ENCODE peak calls at places on chromosomes 12 and 14, in four cellular contexts. P is body of pancreas, S is fibroblast of lung, M is Caco-2. A is an unnamed sample.

GRCh38 chr12:115774148-115774905 is 503.2 kb downstream of the MED13L start:
- DNase-seq in M (no peak), P (no peak), S (no peak), A (no peak)

GRCh38 chr14:49512147-49512551 is 74.0 kb downstream of the RPS29 start:
- DNase-seq in M (no peak), S (peak; percentile 37), P (no peak), A (no peak)

GRCh38 chr14:92789457-92790089 is 4.5 kb upstream of the GOLGA5 start:
- DNase-seq in M (no peak), P (no peak), S (no peak), A (no peak)

GRCh38 chr12:51442324-51442723 is 17.7 kb downstream of the SLC4A8 start:
- DNase-seq in P (no peak), S (peak; percentile 42), M (no peak), A (no peak)

GRCh38 chr14:28382460-28383220 is 383.9 kb upstream of the FOXG1 start:
- DNase-seq in M (peak; percentile 5), P (no peak), S (peak; percentile 77), A (no peak)

GRCh38 chr14:99382781-99383456 is 97.7 kb downstream of the SETD3 start:
- DNase-seq in M (no peak), S (peak; percentile 48), P (no peak), A (no peak)

GRCh38 chr14:51205486-51205885 is 34.6 kb upstream of the TMX1 start:
- DNase-seq in P (no peak), S (peak; percentile 21), M (no peak), A (no peak)

GRCh38 chr12:32080435-32080834 is 26.2 kb upstream of the BICD1 start:
- DNase-seq in M (no peak), S (no peak), P (no peak), A (no peak)

GRCh38 chr12:47192046-47192445 is 112.3 kb upstream of the AMIGO2 start:
- DNase-seq in M (no peak), S (no peak), P (no peak), A (no peak)

GRCh38 chr12:47095446-47096236 is 15.9 kb upstream of the AMIGO2 start:
- DNase-seq in S (peak; percentile 39), P (no peak), M (no peak), A (no peak)

GRCh38 chr12:68808388-68809189 is 612 bp downstream of the MDM2 start:
- DNase-seq in M (peak; percentile 89), S (peak; percentile 92), P (peak; percentile 79), A (peak; percentile 79)

GRCh38 chr14:31010935-31011334 is 14.5 kb upstream of the AP4S1 start:
- DNase-seq in P (no peak), S (no peak), M (no peak), A (no peak)

GRCh38 chr14:104827173-104828055 is 26.5 kb downstream of the ZBTB42 start:
- DNase-seq in M (peak; percentile 87), P (peak; percentile 61), S (peak; percentile 24), A (peak; percentile 43)

GRCh38 chr12:116370886-116371580 is 93.5 kb upstream of the MED13L start:
- DNase-seq in S (no peak), P (no peak), M (no peak), A (no peak)

GRCh38 chr14:100592972-100593371 is 5.8 kb upstream of the BEGAIN start:
- DNase-seq in P (no peak), S (no peak), M (no peak), A (no peak)

GRCh38 chr14:100155881-100156645 is 3.4 kb downstream of the DEGS2 start:
- DNase-seq in M (peak; percentile 32), S (no peak), P (no peak), A (no peak)

GRCh38 chr12:51437471-51437870 is 12.8 kb downstream of the SLC4A8 start:
- DNase-seq in S (no peak), P (no peak), M (no peak), A (no peak)

GRCh38 chr12:90501412-90501811 is 453.6 kb downstream of the CCER1 start:
- DNase-seq in M (no peak), P (no peak), S (no peak), A (no peak)

GRCh38 chr12:64400041-64400440 is 4.2 kb upstream of the XPOT start:
- DNase-seq in S (peak; percentile 66), M (no peak), P (no peak), A (no peak)

GRCh38 chr14:27845241-27845850 is 921.2 kb upstream of the FOXG1 start:
- DNase-seq in S (no peak), P (no peak), M (no peak), A (no peak)

GRCh38 chr14:53999061-53999488 is 42.5 kb upstream of the BMP4 start:
- DNase-seq in M (peak; percentile 88), P (no peak), S (peak; percentile 15), A (no peak)

GRCh38 chr14:90060312-90060964 is 1.4 kb upstream of the KCNK13 start:
- DNase-seq in P (peak; percentile 63), S (peak; percentile 42), M (peak; percentile 66), A (peak; percentile 42)

GRCh38 chr12:131948166-131948712 is 1.5 kb upstream of the EP400 start:
- DNase-seq in S (no peak), P (peak; percentile 5), M (no peak), A (no peak)

GRCh38 chr14:92510972-92511371 is 2.6 kb upstream of the RIN3 start:
- DNase-seq in M (peak; percentile 68), S (no peak), P (no peak), A (no peak)

GRCh38 chr14:77376380-77376770 is 519 bp downstream of the TMED8 start:
- DNase-seq in M (no peak), P (peak; percentile 10), S (peak; percentile 13), A (peak; percentile 25)

GRCh38 chr14:34324363-34324795 is 137.7 kb downstream of the SPTSSA start:
- DNase-seq in P (peak; percentile 20), M (peak; percentile 60), S (peak; percentile 58), A (no peak)

GRCh38 chr14:65296402-65296801 is 116.1 kb upstream of the FUT8 start:
- DNase-seq in P (peak; percentile 78), M (no peak), S (no peak), A (peak; percentile 27)

GRCh38 chr14:65299837-65300236 is 112.7 kb upstream of the FUT8 start:
- DNase-seq in M (peak; percentile 59), P (peak; percentile 82), S (no peak), A (peak; percentile 85)

GRCh38 chr14:65297744-65298143 is 114.8 kb upstream of the FUT8 start:
- DNase-seq in M (peak; percentile 67), S (no peak), P (peak; percentile 94), A (peak; percentile 78)

GRCh38 chr14:65301862-65302539 is 110.5 kb upstream of the FUT8 start:
- DNase-seq in P (peak; percentile 85), S (no peak), M (peak; percentile 73), A (peak; percentile 68)

DNA sequence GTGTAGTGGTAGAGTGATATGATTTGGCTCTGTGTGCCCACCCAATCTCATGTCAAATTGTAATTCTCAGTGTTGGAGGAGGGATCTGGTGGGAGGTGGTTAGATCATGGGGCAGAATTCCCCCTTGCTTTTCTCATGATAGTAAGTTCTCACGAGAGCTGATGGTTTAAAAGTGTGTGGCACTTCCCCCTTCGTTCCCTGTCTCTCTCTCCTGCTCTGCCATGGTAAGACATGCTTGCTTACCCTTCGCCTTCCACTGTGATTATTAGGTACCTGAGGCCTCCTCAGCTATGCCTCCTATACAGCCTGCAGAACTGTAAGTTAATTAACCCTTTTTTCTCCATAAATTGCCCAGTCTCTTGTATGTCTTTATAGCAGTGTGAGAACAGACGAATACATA is 115.7 kb upstream of the FUT8 start:
- DNase-seq in M (no peak), S (no peak), P (no peak), A (peak; percentile 14)
- H3K4me1 ChIP-seq in M (peaks cover 51% of the 10 kb centered on the region), S (no peaks in the 10 kb centered on the region), P (peaks cover 65% of the 10 kb centered on the region), A (peaks cover 31% of the 10 kb centered on the region)

DNA sequence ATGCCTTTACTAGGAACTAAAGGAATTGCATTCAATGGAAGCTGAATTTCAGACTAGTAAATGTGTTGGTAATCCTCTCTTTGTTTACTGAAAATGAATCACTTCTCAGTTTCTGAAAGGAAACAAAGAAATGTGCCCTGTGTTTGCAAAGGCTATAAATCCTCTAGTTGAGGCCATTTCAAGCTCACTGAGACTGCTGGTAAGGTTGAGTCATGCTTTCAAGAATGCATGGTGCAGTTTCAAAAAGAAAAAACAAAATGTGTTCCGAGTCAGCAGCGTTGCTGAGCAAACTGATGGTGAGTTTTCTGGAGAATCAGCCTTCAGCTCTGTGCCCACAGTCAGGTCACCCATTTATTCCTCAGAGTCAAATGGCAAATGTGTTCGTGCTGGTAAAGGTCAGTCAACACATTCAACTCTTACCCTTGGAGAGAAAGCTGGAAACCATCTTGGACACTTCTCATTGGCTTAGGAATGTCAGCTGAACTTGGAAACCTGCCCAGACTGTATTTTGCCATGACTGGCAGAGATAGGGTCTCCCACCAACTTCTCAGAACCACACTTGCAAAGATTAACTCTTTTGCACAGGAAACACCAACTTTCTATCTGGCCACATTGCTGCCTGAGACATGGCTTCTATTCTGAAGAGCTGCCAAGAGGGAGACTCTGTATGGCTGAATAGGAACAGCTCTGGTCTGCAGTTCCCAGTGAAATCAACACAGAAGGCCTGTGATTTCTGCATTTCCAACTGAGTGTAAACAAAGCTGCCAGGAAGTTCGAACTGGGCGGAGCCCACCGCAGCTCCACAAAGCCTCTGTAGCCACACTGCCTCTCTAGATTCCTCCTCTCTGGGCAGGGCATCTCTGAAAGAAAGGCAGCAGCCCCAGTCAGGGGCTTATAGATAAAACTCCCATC is 484.4 kb downstream of the ATP23 start:
- DNase-seq in P (no peak), M (peak; percentile 69), S (peak; percentile 95), A (peak; percentile 46)
- H3K4me3 ChIP-seq in P (no peak overlapping the region), M (no peak overlapping the region), S (no peak overlapping the region), A (no peak overlapping the region)

GRCh38 chr12:123960856-123961255 is 11.8 kb downstream of the CCDC92 start:
- DNase-seq in M (no peak), P (no peak), S (no peak), A (no peak)
- H3K27me3 ChIP-seq in M (no peaks in the 10 kb centered on the region), P (no peaks in the 10 kb centered on the region), S (no peaks in the 10 kb centered on the region), A (no peaks in the 10 kb centered on the region)

DNA sequence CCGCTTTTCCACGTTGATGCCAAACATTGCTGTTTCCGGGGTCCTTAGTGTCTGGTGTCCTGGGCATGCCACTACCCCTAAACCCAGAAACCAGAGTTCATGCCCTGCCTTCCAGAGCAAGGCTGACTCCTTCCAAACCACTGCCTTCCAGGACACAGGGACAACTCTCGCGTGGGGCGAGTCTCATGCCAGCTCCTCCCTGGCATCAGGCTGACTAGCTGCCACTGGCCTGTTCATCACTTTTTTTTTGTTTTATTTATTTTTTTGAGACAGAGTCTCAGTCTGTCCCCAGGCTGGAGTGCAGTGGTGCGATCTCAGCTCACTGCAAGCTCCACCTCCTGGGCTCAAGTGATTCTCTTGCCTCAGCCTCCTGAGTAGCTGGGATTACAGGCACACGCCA is 4.8 kb downstream of the SETD1B start:
- DNase-seq in M (no peak), P (no peak), S (no peak), A (no peak)
- H3K4me1 ChIP-seq in M (peaks cover 21% of the 10 kb centered on the region), P (peaks cover 64% of the 10 kb centered on the region), S (peaks cover 14% of the 10 kb centered on the region), A (peaks cover 55% of the 10 kb centered on the region)

DNA sequence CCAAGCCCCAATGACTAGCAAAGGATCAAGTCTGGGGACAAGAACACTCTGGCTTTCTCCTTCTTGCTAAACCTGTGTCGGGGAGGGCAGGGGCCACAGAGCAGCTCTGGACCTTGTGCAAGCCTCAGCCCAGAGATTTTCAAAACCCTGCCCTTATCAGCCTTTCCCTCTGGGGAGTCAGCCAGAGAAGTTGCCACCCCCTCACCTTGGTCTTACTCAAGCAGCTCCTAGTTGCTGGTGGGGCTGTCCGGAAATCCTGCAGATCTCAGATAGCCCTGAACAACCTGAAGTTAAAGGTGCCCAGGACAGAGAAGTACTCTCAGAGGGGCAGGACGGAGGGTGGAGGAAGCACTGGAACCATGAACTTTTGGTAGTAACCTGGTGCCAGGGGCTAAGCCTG is 1.1 kb downstream of the HVCN1 start:
- DNase-seq in P (no peak), S (no peak), M (no peak), A (no peak)
- H3K4me3 ChIP-seq in P (no peak overlapping the region), S (no peak overlapping the region), M (no peak overlapping the region), A (no peak overlapping the region)

GRCh38 chr12:113971392-113971791 is 5.3 kb upstream of the RBM19 start:
- DNase-seq in S (no peak), P (no peak), M (no peak), A (no peak)
- H3K27me3 ChIP-seq in S (peaks cover 4% of the 10 kb centered on the region), P (no peaks in the 10 kb centered on the region), M (no peaks in the 10 kb centered on the region), A (peaks cover 9% of the 10 kb centered on the region)